ENCODE peak calls at places on chromosomes 7 and 10, in ten cellular contexts. One of them, this sample, is unnamed.

GRCh38 chr10:35667971-35668370 is 25.9 kb upstream of the FZD8 start:
- DNase-seq in fibroblast of mammary gland: no peak
- DNase-seq in cardiac fibroblast: no peak
- DNase-seq in IMR-90: no peak
- DNase-seq in astrocyte of the spinal cord: no peak
- DNase-seq in left ventricle myocardium inferior: no peak
- DNase-seq in brain microvascular endothelial cell: no peak
- DNase-seq in pancreas: no peak
- DNase-seq in WTC11: no peak
- DNase-seq in progenitor cell of endocrine pancreas: no peak
- DNase-seq in this sample: no peak

GRCh38 chr10:103663802-103664201 is 170.3 kb downstream of the NEURL1 start:
- DNase-seq in fibroblast of mammary gland: no peak
- DNase-seq in cardiac fibroblast: no peak
- DNase-seq in IMR-90: no peak
- DNase-seq in astrocyte of the spinal cord: no peak
- DNase-seq in left ventricle myocardium inferior: peak
- DNase-seq in brain microvascular endothelial cell: no peak
- DNase-seq in pancreas: peak
- DNase-seq in WTC11: no peak
- DNase-seq in progenitor cell of endocrine pancreas: no peak
- DNase-seq in this sample: no peak

GRCh38 chr7:141202540-141202939 is 128.7 kb downstream of the TMEM178B start:
- DNase-seq in fibroblast of mammary gland: no peak
- DNase-seq in cardiac fibroblast: no peak
- DNase-seq in IMR-90: no peak
- DNase-seq in astrocyte of the spinal cord: no peak
- DNase-seq in left ventricle myocardium inferior: no peak
- DNase-seq in brain microvascular endothelial cell: no peak
- DNase-seq in pancreas: no peak
- DNase-seq in WTC11: no peak
- DNase-seq in progenitor cell of endocrine pancreas: no peak
- DNase-seq in this sample: no peak

GRCh38 chr7:102044984-102045673 is 227.7 kb downstream of the CUX1 start:
- DNase-seq in fibroblast of mammary gland: peak
- DNase-seq in cardiac fibroblast: peak
- DNase-seq in IMR-90: peak
- DNase-seq in astrocyte of the spinal cord: peak
- DNase-seq in left ventricle myocardium inferior: peak
- DNase-seq in brain microvascular endothelial cell: peak
- DNase-seq in pancreas: peak
- DNase-seq in WTC11: no peak
- DNase-seq in progenitor cell of endocrine pancreas: no peak
- DNase-seq in this sample: peak

GRCh38 chr7:16295558-16295957 is 125.8 kb downstream of the CRPPA start:
- DNase-seq in fibroblast of mammary gland: peak
- DNase-seq in cardiac fibroblast: no peak
- DNase-seq in IMR-90: no peak
- DNase-seq in astrocyte of the spinal cord: peak
- DNase-seq in left ventricle myocardium inferior: no peak
- DNase-seq in brain microvascular endothelial cell: no peak
- DNase-seq in pancreas: no peak
- DNase-seq in WTC11: no peak
- DNase-seq in progenitor cell of endocrine pancreas: no peak
- DNase-seq in this sample: no peak

GRCh38 chr7:55271069-55271468 is 94.1 kb upstream of the LANCL2 start:
- DNase-seq in fibroblast of mammary gland: peak
- DNase-seq in cardiac fibroblast: peak
- DNase-seq in IMR-90: peak
- DNase-seq in astrocyte of the spinal cord: peak
- DNase-seq in left ventricle myocardium inferior: no peak
- DNase-seq in brain microvascular endothelial cell: no peak
- DNase-seq in pancreas: no peak
- DNase-seq in WTC11: no peak
- DNase-seq in progenitor cell of endocrine pancreas: no peak
- DNase-seq in this sample: no peak

GRCh38 chr7:96304573-96304972 is 17.3 kb downstream of the SLC25A13 start:
- DNase-seq in fibroblast of mammary gland: peak
- DNase-seq in cardiac fibroblast: no peak
- DNase-seq in IMR-90: no peak
- DNase-seq in astrocyte of the spinal cord: no peak
- DNase-seq in left ventricle myocardium inferior: no peak
- DNase-seq in brain microvascular endothelial cell: no peak
- DNase-seq in pancreas: no peak
- DNase-seq in WTC11: no peak
- DNase-seq in progenitor cell of endocrine pancreas: no peak
- DNase-seq in this sample: no peak

GRCh38 chr10:133123050-133123745 is 35.5 kb downstream of the ADGRA1 start:
- DNase-seq in fibroblast of mammary gland: no peak
- DNase-seq in cardiac fibroblast: no peak
- DNase-seq in IMR-90: no peak
- DNase-seq in astrocyte of the spinal cord: no peak
- DNase-seq in left ventricle myocardium inferior: no peak
- DNase-seq in brain microvascular endothelial cell: no peak
- DNase-seq in pancreas: peak
- DNase-seq in WTC11: no peak
- DNase-seq in progenitor cell of endocrine pancreas: no peak
- DNase-seq in this sample: peak

GRCh38 chr10:123517376-123517775 is 148.8 kb upstream of the GPR26 start:
- DNase-seq in fibroblast of mammary gland: no peak
- DNase-seq in cardiac fibroblast: no peak
- DNase-seq in IMR-90: no peak
- DNase-seq in astrocyte of the spinal cord: no peak
- DNase-seq in left ventricle myocardium inferior: no peak
- DNase-seq in brain microvascular endothelial cell: no peak
- DNase-seq in pancreas: no peak
- DNase-seq in WTC11: no peak
- DNase-seq in progenitor cell of endocrine pancreas: no peak
- DNase-seq in this sample: no peak

GRCh38 chr7:155509025-155509724 is 37.2 kb downstream of the CNPY1 start:
- DNase-seq in fibroblast of mammary gland: no peak
- DNase-seq in cardiac fibroblast: no peak
- DNase-seq in IMR-90: no peak
- DNase-seq in astrocyte of the spinal cord: no peak
- DNase-seq in left ventricle myocardium inferior: no peak
- DNase-seq in brain microvascular endothelial cell: no peak
- DNase-seq in pancreas: no peak
- DNase-seq in WTC11: no peak
- DNase-seq in progenitor cell of endocrine pancreas: no peak
- DNase-seq in this sample: no peak
- TF ChIP-seq CTCF in fibroblast of mammary gland: no peak
- TF ChIP-seq CTCF in cardiac fibroblast: no peak
- TF ChIP-seq CTCF in IMR-90: no peak
- TF ChIP-seq CTCF in astrocyte of the spinal cord: no peak
- TF ChIP-seq CTCF in left ventricle myocardium inferior: no peak
- TF ChIP-seq CTCF in brain microvascular endothelial cell: no peak
- TF ChIP-seq CTCF in pancreas: no peak
- TF ChIP-seq CTCF in WTC11: no peak
- TF ChIP-seq CTCF in progenitor cell of endocrine pancreas: no peak
- TF ChIP-seq CTCF in this sample: no peak

GRCh38 chr7:122887198-122887597 is 938 bp upstream of the CADPS2 start:
- DNase-seq in fibroblast of mammary gland: peak
- DNase-seq in cardiac fibroblast: peak
- DNase-seq in IMR-90: peak
- DNase-seq in astrocyte of the spinal cord: peak
- DNase-seq in left ventricle myocardium inferior: peak
- DNase-seq in brain microvascular endothelial cell: peak
- DNase-seq in pancreas: peak
- DNase-seq in WTC11: peak
- DNase-seq in progenitor cell of endocrine pancreas: peak
- DNase-seq in this sample: peak
- TF ChIP-seq CTCF in fibroblast of mammary gland: peak
- TF ChIP-seq CTCF in cardiac fibroblast: peak
- TF ChIP-seq CTCF in IMR-90: no peak
- TF ChIP-seq CTCF in astrocyte of the spinal cord: peak
- TF ChIP-seq CTCF in left ventricle myocardium inferior: peak
- TF ChIP-seq CTCF in brain microvascular endothelial cell: peak
- TF ChIP-seq CTCF in pancreas: no peak
- TF ChIP-seq CTCF in WTC11: no peak
- TF ChIP-seq CTCF in progenitor cell of endocrine pancreas: no peak
- TF ChIP-seq CTCF in this sample: no peak

GRCh38 chr7:122384528-122384927 is 80.0 kb upstream of the FEZF1 start:
- DNase-seq in fibroblast of mammary gland: no peak
- DNase-seq in cardiac fibroblast: no peak
- DNase-seq in IMR-90: no peak
- DNase-seq in astrocyte of the spinal cord: no peak
- DNase-seq in left ventricle myocardium inferior: no peak
- DNase-seq in brain microvascular endothelial cell: no peak
- DNase-seq in pancreas: no peak
- DNase-seq in WTC11: no peak
- DNase-seq in progenitor cell of endocrine pancreas: no peak
- DNase-seq in this sample: no peak
- TF ChIP-seq CTCF in fibroblast of mammary gland: no peak
- TF ChIP-seq CTCF in cardiac fibroblast: no peak
- TF ChIP-seq CTCF in IMR-90: no peak
- TF ChIP-seq CTCF in astrocyte of the spinal cord: no peak
- TF ChIP-seq CTCF in left ventricle myocardium inferior: no peak
- TF ChIP-seq CTCF in brain microvascular endothelial cell: no peak
- TF ChIP-seq CTCF in pancreas: no peak
- TF ChIP-seq CTCF in WTC11: no peak
- TF ChIP-seq CTCF in progenitor cell of endocrine pancreas: no peak
- TF ChIP-seq CTCF in this sample: no peak

GRCh38 chr10:116460219-116460618 is 32.6 kb downstream of the PNLIPRP3 start:
- DNase-seq in fibroblast of mammary gland: no peak
- DNase-seq in cardiac fibroblast: no peak
- DNase-seq in IMR-90: no peak
- DNase-seq in astrocyte of the spinal cord: no peak
- DNase-seq in left ventricle myocardium inferior: no peak
- DNase-seq in brain microvascular endothelial cell: no peak
- DNase-seq in pancreas: no peak
- DNase-seq in WTC11: no peak
- DNase-seq in progenitor cell of endocrine pancreas: no peak
- DNase-seq in this sample: no peak

GRCh38 chr10:116461680-116462079 is 34.0 kb downstream of the PNLIPRP3 start:
- DNase-seq in fibroblast of mammary gland: no peak
- DNase-seq in cardiac fibroblast: no peak
- DNase-seq in IMR-90: no peak
- DNase-seq in astrocyte of the spinal cord: no peak
- DNase-seq in left ventricle myocardium inferior: no peak
- DNase-seq in brain microvascular endothelial cell: no peak
- DNase-seq in pancreas: no peak
- DNase-seq in WTC11: no peak
- DNase-seq in progenitor cell of endocrine pancreas: no peak
- DNase-seq in this sample: no peak

GRCh38 chr10:116451956-116452720 is 24.5 kb downstream of the PNLIPRP3 start:
- DNase-seq in fibroblast of mammary gland: no peak
- DNase-seq in cardiac fibroblast: no peak
- DNase-seq in IMR-90: no peak
- DNase-seq in astrocyte of the spinal cord: no peak
- DNase-seq in left ventricle myocardium inferior: no peak
- DNase-seq in brain microvascular endothelial cell: no peak
- DNase-seq in pancreas: no peak
- DNase-seq in WTC11: peak
- DNase-seq in progenitor cell of endocrine pancreas: no peak
- DNase-seq in this sample: no peak

DNA sequence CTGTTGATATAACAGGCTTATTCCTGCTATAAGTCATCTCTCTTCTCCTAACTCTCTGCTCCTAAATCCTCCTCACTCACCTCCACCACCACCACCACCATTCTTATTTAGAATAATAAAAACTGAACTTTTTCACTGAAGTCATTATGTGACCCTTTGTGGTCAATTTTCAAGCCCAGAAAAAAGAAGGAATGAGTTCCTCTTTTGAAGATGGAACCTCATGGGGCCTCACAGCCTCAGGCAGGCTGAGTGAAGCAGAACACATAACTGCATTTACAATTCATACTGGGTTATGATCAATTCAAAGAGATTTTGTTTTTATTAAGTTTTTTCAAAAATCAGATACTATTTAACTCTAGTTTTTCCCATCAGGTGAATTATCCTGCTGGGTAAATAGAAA is 29.8 kb downstream of the PNLIPRP3 start:
- DNase-seq in fibroblast of mammary gland: no peak
- DNase-seq in cardiac fibroblast: no peak
- DNase-seq in IMR-90: no peak
- DNase-seq in astrocyte of the spinal cord: no peak
- DNase-seq in left ventricle myocardium inferior: no peak
- DNase-seq in brain microvascular endothelial cell: no peak
- DNase-seq in pancreas: no peak
- DNase-seq in WTC11: no peak
- DNase-seq in progenitor cell of endocrine pancreas: no peak
- DNase-seq in this sample: no peak
- TF ChIP-seq CTCF in fibroblast of mammary gland: no peak
- TF ChIP-seq CTCF in cardiac fibroblast: no peak
- TF ChIP-seq CTCF in IMR-90: no peak
- TF ChIP-seq CTCF in astrocyte of the spinal cord: no peak
- TF ChIP-seq CTCF in left ventricle myocardium inferior: no peak
- TF ChIP-seq CTCF in brain microvascular endothelial cell: no peak
- TF ChIP-seq CTCF in pancreas: no peak
- TF ChIP-seq CTCF in WTC11: no peak
- TF ChIP-seq CTCF in progenitor cell of endocrine pancreas: no peak
- TF ChIP-seq CTCF in this sample: no peak

GRCh38 chr10:100637785-100638184 is 102.0 kb downstream of the HIF1AN start:
- DNase-seq in fibroblast of mammary gland: no peak
- DNase-seq in cardiac fibroblast: peak
- DNase-seq in IMR-90: no peak
- DNase-seq in astrocyte of the spinal cord: no peak
- DNase-seq in left ventricle myocardium inferior: no peak
- DNase-seq in brain microvascular endothelial cell: peak
- DNase-seq in pancreas: no peak
- DNase-seq in WTC11: peak
- DNase-seq in progenitor cell of endocrine pancreas: peak
- DNase-seq in this sample: peak
- TF ChIP-seq CTCF in fibroblast of mammary gland: peak
- TF ChIP-seq CTCF in cardiac fibroblast: peak
- TF ChIP-seq CTCF in IMR-90: peak
- TF ChIP-seq CTCF in astrocyte of the spinal cord: peak
- TF ChIP-seq CTCF in left ventricle myocardium inferior: no peak
- TF ChIP-seq CTCF in brain microvascular endothelial cell: peak
- TF ChIP-seq CTCF in pancreas: no peak
- TF ChIP-seq CTCF in WTC11: peak
- TF ChIP-seq CTCF in progenitor cell of endocrine pancreas: peak
- TF ChIP-seq CTCF in this sample: peak

GRCh38 chr10:77574436-77574835 is 63.2 kb downstream of the KCNMA1 start:
- DNase-seq in fibroblast of mammary gland: no peak
- DNase-seq in cardiac fibroblast: no peak
- DNase-seq in IMR-90: no peak
- DNase-seq in astrocyte of the spinal cord: no peak
- DNase-seq in left ventricle myocardium inferior: no peak
- DNase-seq in brain microvascular endothelial cell: no peak
- DNase-seq in pancreas: no peak
- DNase-seq in WTC11: no peak
- DNase-seq in progenitor cell of endocrine pancreas: no peak
- DNase-seq in this sample: no peak
- TF ChIP-seq CTCF in fibroblast of mammary gland: no peak
- TF ChIP-seq CTCF in cardiac fibroblast: no peak
- TF ChIP-seq CTCF in IMR-90: no peak
- TF ChIP-seq CTCF in astrocyte of the spinal cord: peak
- TF ChIP-seq CTCF in left ventricle myocardium inferior: no peak
- TF ChIP-seq CTCF in brain microvascular endothelial cell: peak
- TF ChIP-seq CTCF in pancreas: no peak
- TF ChIP-seq CTCF in WTC11: no peak
- TF ChIP-seq CTCF in progenitor cell of endocrine pancreas: no peak
- TF ChIP-seq CTCF in this sample: no peak